ENCODE peak calls at places on chromosomes 11 and 22, in five cellular contexts. U is effector memory CD4-positive, alpha-beta T cell; M is Panc1; X is stomach; K is IMR-90. N is an unnamed sample.

GRCh38 chr11:134949121-134949591 is 537.1 kb upstream of the B3GAT1 start:
- DNase-seq in U (no peak), M (peak; percentile 86), X (no peak), K (peak; percentile 77), N (no peak)

GRCh38 chr11:8963569-8964323 is 496 bp downstream of the TMEM9B start:
- DNase-seq in U (peak; percentile 65), M (peak; percentile 60), X (peak; percentile 87), K (no peak), N (peak; percentile 89)

GRCh38 chr11:123231263-123231662 is 36.2 kb upstream of the CLMP start:
- DNase-seq in U (no peak), M (no peak), X (no peak), K (peak; percentile 86), N (peak; percentile 67)

GRCh38 chr11:87092159-87092558 is 54.4 kb downstream of the TMEM135 start:
- DNase-seq in U (no peak), M (no peak), X (no peak), K (no peak), N (no peak)

GRCh38 chr22:44309137-44309536 is 3.6 kb downstream of the SHISAL1 start:
- DNase-seq in U (no peak), M (peak; percentile 22), X (no peak), K (peak; percentile 98), N (no peak)

GRCh38 chr11:128582496-128583366 is 4.6 kb downstream of the ETS1 start:
- DNase-seq in U (no peak), M (peak; percentile 51), X (no peak), K (peak; percentile 98), N (no peak)

GRCh38 chr11:105915036-105915435 is 107.0 kb downstream of the MSANTD4 start:
- DNase-seq in U (no peak), M (no peak), X (no peak), K (no peak), N (no peak)

GRCh38 chr11:65429724-65430405 is 7.3 kb downstream of the NEAT1 start:
- DNase-seq in U (no peak), M (no peak), X (peak; percentile 80), K (peak; percentile 80), N (peak; percentile 63)

GRCh38 chr11:34395916-34396555 is 38.2 kb upstream of the ABTB2 start:
- DNase-seq in U (no peak), M (no peak), X (no peak), K (peak; percentile 74), N (no peak)

GRCh38 chr22:29700949-29701927 is 18.6 kb upstream of the CABP7 start:
- DNase-seq in U (no peak), M (no peak), X (no peak), K (peak; percentile 34), N (peak; percentile 65)

GRCh38 chr22:21889251-21889990 is 22.0 kb upstream of the MAPK1 start:
- DNase-seq in U (no peak), M (no peak), X (no peak), K (no peak), N (no peak)

GRCh38 chr22:21881841-21882753 is 14.7 kb upstream of the MAPK1 start:
- DNase-seq in U (no peak), M (no peak), X (no peak), K (no peak), N (no peak)

GRCh38 chr22:21887841-21888240 is 20.4 kb upstream of the MAPK1 start:
- DNase-seq in U (no peak), M (no peak), X (no peak), K (no peak), N (no peak)
- H3K4me1 ChIP-seq in U (no peaks in the 10 kb centered on the region), M (no peaks in the 10 kb centered on the region), X (no peaks in the 10 kb centered on the region), K (peaks cover 2% of the 10 kb centered on the region), N (no peaks in the 10 kb centered on the region)

GRCh38 chr22:35838849-35839646 is 121.4 kb downstream of the APOL5 start:
- DNase-seq in U (no peak), M (no peak), X (no peak), K (peak; percentile 82), N (peak; percentile 33)
- H3K4me1 ChIP-seq in U (no peaks in the 10 kb centered on the region), M (peaks cover 28% of the 10 kb centered on the region), X (peaks cover 41% of the 10 kb centered on the region), K (peaks cover 16% of the 10 kb centered on the region), N (no peaks in the 10 kb centered on the region)

GRCh38 chr22:17779286-17780115 is 5.2 kb upstream of the BID start:
- DNase-seq in U (no peak), M (no peak), X (no peak), K (no peak), N (no peak)

GRCh38 chr22:17777717-17778044 is 3.4 kb upstream of the BID start:
- DNase-seq in U (no peak), M (no peak), X (no peak), K (no peak), N (no peak)

GRCh38 chr22:17780116-17780740 is 6.0 kb upstream of the BID start:
- DNase-seq in U (no peak), M (no peak), X (no peak), K (no peak), N (no peak)

GRCh38 chr22:17777005-17777716 is 2.9 kb upstream of the BID start:
- DNase-seq in U (peak; percentile 61), M (no peak), X (peak; percentile 55), K (no peak), N (peak; percentile 44)

GRCh38 chr22:17778412-17778976 is 4.2 kb upstream of the BID start:
- DNase-seq in U (no peak), M (no peak), X (no peak), K (no peak), N (no peak)
- H3K4me1 ChIP-seq in U (peaks cover 63% of the 10 kb centered on the region), M (peaks cover 28% of the 10 kb centered on the region), X (peaks cover 15% of the 10 kb centered on the region), K (peaks cover 14% of the 10 kb centered on the region), N (peaks cover under 1% of the 10 kb centered on the region)

DNA sequence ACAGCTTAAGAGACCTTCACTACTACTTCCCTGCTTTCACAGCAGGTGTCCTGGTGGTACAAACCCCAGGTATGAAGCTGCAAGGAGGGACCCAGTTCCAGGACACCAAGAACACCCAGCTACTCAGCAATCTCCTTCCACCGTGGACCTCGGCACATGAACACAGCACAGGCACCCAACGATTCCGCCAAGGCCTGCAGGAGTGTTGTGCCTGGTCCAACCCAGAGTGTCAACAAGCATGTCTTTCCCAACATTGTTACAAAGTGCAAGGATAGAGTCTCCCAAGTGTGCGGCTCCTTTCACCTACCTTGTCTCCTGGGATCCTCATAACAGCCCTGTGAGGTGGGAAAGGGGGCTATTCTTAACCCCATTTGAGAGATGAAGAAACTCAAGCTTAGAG is 11.8 kb downstream of the PATZ1 start:
- DNase-seq in U (no peak), M (no peak), X (no peak), K (no peak), N (no peak)
- H3K4me1 ChIP-seq in U (no peaks in the 10 kb centered on the region), M (no peaks in the 10 kb centered on the region), X (peaks cover 15% of the 10 kb centered on the region), K (peaks cover 6% of the 10 kb centered on the region), N (no peaks in the 10 kb centered on the region)

GRCh38 chr11:125076378-125076945 is 13.4 kb downstream of the SLC37A2 start:
- DNase-seq in U (no peak), M (no peak), X (no peak), K (no peak), N (no peak)

GRCh38 chr11:125074511-125075241 is 11.6 kb downstream of the SLC37A2 start:
- DNase-seq in U (no peak), M (no peak), X (no peak), K (no peak), N (peak; percentile 44)

GRCh38 chr11:125075900-125076317 is 12.8 kb downstream of the SLC37A2 start:
- DNase-seq in U (no peak), M (no peak), X (no peak), K (no peak), N (no peak)

GRCh38 chr11:125073616-125074483 is 10.7 kb downstream of the SLC37A2 start:
- DNase-seq in U (no peak), M (no peak), X (no peak), K (no peak), N (no peak)

DNA sequence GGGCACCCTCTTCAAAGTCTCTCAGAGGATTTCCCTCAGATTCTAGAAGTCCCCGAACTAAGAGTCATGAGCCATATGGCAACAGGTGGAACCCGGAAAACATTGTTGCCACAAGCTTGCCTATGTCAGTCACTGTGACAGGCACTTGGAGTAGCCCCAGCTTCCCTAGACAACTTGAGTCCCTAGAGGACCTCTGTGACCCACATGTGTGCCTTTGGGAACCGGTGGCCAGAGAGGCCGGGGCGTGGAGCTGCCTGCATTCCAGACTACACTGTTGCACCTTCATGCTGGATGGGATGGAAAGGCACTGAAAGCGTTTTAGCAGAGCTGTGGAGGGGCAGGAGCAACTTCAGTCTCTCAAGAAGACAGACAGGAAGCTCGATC is 12.1 kb downstream of the SLC37A2 start:
- DNase-seq in U (no peak), M (no peak), X (no peak), K (no peak), N (no peak)
- H3K4me1 ChIP-seq in U (no peaks in the 10 kb centered on the region), M (no peaks in the 10 kb centered on the region), X (peaks cover 9% of the 10 kb centered on the region), K (peaks cover 12% of the 10 kb centered on the region), N (peaks cover 10% of the 10 kb centered on the region)

GRCh38 chr11:17607572-17608570 is 60.8 kb downstream of the OTOG start:
- DNase-seq in U (no peak), M (no peak), X (no peak), K (no peak), N (no peak)

GRCh38 chr11:17606206-17607082 is 59.4 kb downstream of the OTOG start:
- DNase-seq in U (no peak), M (no peak), X (no peak), K (no peak), N (no peak)

GRCh38 chr11:17608830-17609229 is 61.8 kb downstream of the OTOG start:
- DNase-seq in U (no peak), M (no peak), X (no peak), K (no peak), N (no peak)

GRCh38 chr11:17605736-17606135 is 58.7 kb downstream of the OTOG start:
- DNase-seq in U (no peak), M (no peak), X (no peak), K (no peak), N (no peak)

GRCh38 chr11:17607083-17607429 is 60.0 kb downstream of the OTOG start:
- DNase-seq in U (no peak), M (no peak), X (no peak), K (no peak), N (no peak)
- H3K4me1 ChIP-seq in U (no peaks in the 10 kb centered on the region), M (no peaks in the 10 kb centered on the region), X (no peaks in the 10 kb centered on the region), K (no peaks in the 10 kb centered on the region), N (no peaks in the 10 kb centered on the region)

DNA sequence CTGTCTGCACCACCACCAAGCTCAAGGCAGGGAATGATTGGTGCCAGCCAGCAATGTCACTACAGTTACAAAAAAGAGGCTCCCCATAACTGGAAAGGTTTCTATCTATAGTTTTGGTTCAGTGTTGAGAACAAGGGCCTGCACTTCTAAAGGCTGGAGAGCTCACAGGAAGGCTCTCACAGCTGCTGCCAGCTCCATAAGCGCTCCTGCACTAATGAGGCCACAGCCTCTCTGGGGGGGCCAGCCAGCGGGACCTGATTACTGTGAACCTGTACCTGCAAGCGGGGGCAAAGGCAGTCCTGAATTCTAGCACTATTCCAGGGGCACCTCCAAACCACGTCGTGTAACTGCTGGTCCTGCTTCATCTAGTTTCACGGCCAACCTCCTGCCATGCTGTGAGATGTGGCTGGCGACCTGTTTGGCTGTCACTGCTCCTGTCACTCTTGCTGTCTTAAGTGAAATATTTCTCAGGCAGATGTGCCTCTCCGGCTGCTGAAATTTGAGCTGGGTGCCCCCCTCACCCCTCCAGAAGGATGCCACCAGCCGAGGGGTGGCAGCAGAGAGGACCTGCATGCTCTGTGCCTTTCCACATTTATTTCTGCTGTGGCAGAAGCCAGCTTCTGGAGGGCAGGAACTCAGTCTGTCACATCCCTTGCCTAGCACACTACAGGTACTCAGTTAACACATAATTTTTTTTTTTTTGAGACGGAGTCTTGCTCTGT is 53.3 kb upstream of the ARFGAP3 start:
- DNase-seq in U (no peak), M (no peak), X (no peak), K (no peak), N (no peak)
- H3K4me1 ChIP-seq in U (no peaks in the 10 kb centered on the region), M (no peaks in the 10 kb centered on the region), X (peaks cover 53% of the 10 kb centered on the region), K (peaks cover 13% of the 10 kb centered on the region), N (no peaks in the 10 kb centered on the region)

GRCh38 chr11:27210509-27210908 is 152.5 kb downstream of the CCDC34 start:
- DNase-seq in U (no peak), M (no peak), X (no peak), K (no peak), N (no peak)
- H3K4me1 ChIP-seq in U (no peaks in the 10 kb centered on the region), M (peaks cover 50% of the 10 kb centered on the region), X (peaks cover 5% of the 10 kb centered on the region), K (peaks cover 8% of the 10 kb centered on the region), N (no peaks in the 10 kb centered on the region)

N was measured in small intestine.